ENCODE peak calls at places on chromosomes 2 and 18, in ten cellular contexts. One of them, this sample, is unnamed.

GRCh38 chr2:210955591-210955990 is 399.2 kb downstream of the CPS1 start:
- DNase-seq in sigmoid colon: no peak
- DNase-seq in AG09309: no peak
- DNase-seq in SK-N-SH: no peak
- DNase-seq in GM12865: no peak
- DNase-seq in kidney epithelial cell: peak; percentile 52
- DNase-seq in mesothelial cell of epicardium: no peak
- DNase-seq in BE2C: no peak
- DNase-seq in WERI-Rb-1: no peak
- DNase-seq in IMR-90: peak; percentile 46
- DNase-seq in this sample: peak; percentile 77

GRCh38 chr2:218383892-218384519 is 1.9 kb downstream of the SLC11A1 start:
- DNase-seq in IMR-90: no peak
- DNase-seq in BE2C: no peak
- DNase-seq in WERI-Rb-1: no peak
- DNase-seq in SK-N-SH: no peak
- DNase-seq in sigmoid colon: no peak
- DNase-seq in GM12865: no peak
- DNase-seq in mesothelial cell of epicardium: no peak
- DNase-seq in kidney epithelial cell: no peak
- DNase-seq in AG09309: no peak
- DNase-seq in this sample: no peak

GRCh38 chr2:23563673-23564617 is 179.0 kb downstream of the KLHL29 start:
- DNase-seq in mesothelial cell of epicardium: no peak
- DNase-seq in sigmoid colon: peak; percentile 88
- DNase-seq in SK-N-SH: peak; percentile 93
- DNase-seq in BE2C: no peak
- DNase-seq in IMR-90: peak; percentile 69
- DNase-seq in GM12865: no peak
- DNase-seq in kidney epithelial cell: no peak
- DNase-seq in AG09309: peak; percentile 47
- DNase-seq in WERI-Rb-1: no peak
- DNase-seq in this sample: peak; percentile 57

GRCh38 chr2:172285010-172285621 is 142.3 kb upstream of the ITGA6 start:
- DNase-seq in SK-N-SH: no peak
- DNase-seq in AG09309: peak; percentile 83
- DNase-seq in BE2C: no peak
- DNase-seq in GM12865: no peak
- DNase-seq in kidney epithelial cell: no peak
- DNase-seq in mesothelial cell of epicardium: no peak
- DNase-seq in IMR-90: peak; percentile 78
- DNase-seq in sigmoid colon: no peak
- DNase-seq in WERI-Rb-1: peak; percentile 33
- DNase-seq in this sample: peak; percentile 64

GRCh38 chr2:26982102-26982742 is 11.8 kb downstream of the MAPRE3 start:
- DNase-seq in sigmoid colon: peak; percentile 90
- DNase-seq in IMR-90: peak; percentile 36
- DNase-seq in kidney epithelial cell: no peak
- DNase-seq in AG09309: no peak
- DNase-seq in SK-N-SH: peak; percentile 76
- DNase-seq in BE2C: peak; percentile 80
- DNase-seq in GM12865: peak; percentile 49
- DNase-seq in mesothelial cell of epicardium: no peak
- DNase-seq in WERI-Rb-1: peak; percentile 67
- DNase-seq in this sample: peak; percentile 85

GRCh38 chr2:230889911-230890601 is 25.3 kb downstream of the ITM2C start:
- DNase-seq in AG09309: no peak
- DNase-seq in IMR-90: no peak
- DNase-seq in SK-N-SH: no peak
- DNase-seq in mesothelial cell of epicardium: no peak
- DNase-seq in sigmoid colon: no peak
- DNase-seq in kidney epithelial cell: no peak
- DNase-seq in BE2C: no peak
- DNase-seq in WERI-Rb-1: no peak
- DNase-seq in GM12865: no peak
- DNase-seq in this sample: no peak

GRCh38 chr2:199019898-199020507 is 437.7 kb downstream of the SATB2 start:
- DNase-seq in AG09309: peak; percentile 35
- DNase-seq in mesothelial cell of epicardium: no peak
- DNase-seq in sigmoid colon: no peak
- DNase-seq in WERI-Rb-1: peak; percentile 56
- DNase-seq in GM12865: peak; percentile 29
- DNase-seq in IMR-90: peak; percentile 59
- DNase-seq in BE2C: peak; percentile 30
- DNase-seq in kidney epithelial cell: peak; percentile 10
- DNase-seq in SK-N-SH: peak; percentile 3
- DNase-seq in this sample: peak; percentile 46

GRCh38 chr2:62200291-62200841 is 4.5 kb downstream of the B3GNT2 start:
- DNase-seq in mesothelial cell of epicardium: no peak
- DNase-seq in GM12865: peak; percentile 61
- DNase-seq in SK-N-SH: no peak
- DNase-seq in kidney epithelial cell: no peak
- DNase-seq in AG09309: no peak
- DNase-seq in WERI-Rb-1: no peak
- DNase-seq in IMR-90: no peak
- DNase-seq in BE2C: no peak
- DNase-seq in sigmoid colon: no peak
- DNase-seq in this sample: no peak

GRCh38 chr18:9435041-9435440 is 40.3 kb upstream of the RALBP1 start:
- DNase-seq in mesothelial cell of epicardium: no peak
- DNase-seq in sigmoid colon: no peak
- DNase-seq in WERI-Rb-1: no peak
- DNase-seq in kidney epithelial cell: no peak
- DNase-seq in GM12865: no peak
- DNase-seq in IMR-90: no peak
- DNase-seq in BE2C: no peak
- DNase-seq in AG09309: no peak
- DNase-seq in SK-N-SH: no peak
- DNase-seq in this sample: no peak

GRCh38 chr2:152525277-152525838 is 190.4 kb downstream of the FMNL2 start:
- DNase-seq in SK-N-SH: no peak
- DNase-seq in AG09309: peak; percentile 32
- DNase-seq in BE2C: no peak
- DNase-seq in mesothelial cell of epicardium: no peak
- DNase-seq in WERI-Rb-1: no peak
- DNase-seq in sigmoid colon: no peak
- DNase-seq in IMR-90: peak; percentile 64
- DNase-seq in GM12865: no peak
- DNase-seq in kidney epithelial cell: no peak
- DNase-seq in this sample: peak; percentile 60

GRCh38 chr2:140695163-140695562 is 1435.7 kb downstream of the LRP1B start:
- DNase-seq in GM12865: no peak
- DNase-seq in sigmoid colon: no peak
- DNase-seq in AG09309: peak; percentile 1
- DNase-seq in mesothelial cell of epicardium: no peak
- DNase-seq in IMR-90: peak; percentile 62
- DNase-seq in SK-N-SH: no peak
- DNase-seq in BE2C: no peak
- DNase-seq in WERI-Rb-1: no peak
- DNase-seq in kidney epithelial cell: peak; percentile 19
- DNase-seq in this sample: peak; percentile 79

GRCh38 chr2:218754781-218755180 is 27.2 kb upstream of the CYP27A1 start:
- DNase-seq in sigmoid colon: no peak
- DNase-seq in GM12865: no peak
- DNase-seq in mesothelial cell of epicardium: no peak
- DNase-seq in kidney epithelial cell: no peak
- DNase-seq in WERI-Rb-1: no peak
- DNase-seq in AG09309: no peak
- DNase-seq in IMR-90: no peak
- DNase-seq in BE2C: no peak
- DNase-seq in SK-N-SH: no peak
- DNase-seq in this sample: no peak

GRCh38 chr2:238351315-238351714 is 31.0 kb downstream of the TRAF3IP1 start:
- DNase-seq in SK-N-SH: no peak
- DNase-seq in BE2C: no peak
- DNase-seq in IMR-90: no peak
- DNase-seq in AG09309: no peak
- DNase-seq in WERI-Rb-1: no peak
- DNase-seq in GM12865: no peak
- DNase-seq in mesothelial cell of epicardium: no peak
- DNase-seq in kidney epithelial cell: no peak
- DNase-seq in sigmoid colon: no peak
- DNase-seq in this sample: no peak

DNA sequence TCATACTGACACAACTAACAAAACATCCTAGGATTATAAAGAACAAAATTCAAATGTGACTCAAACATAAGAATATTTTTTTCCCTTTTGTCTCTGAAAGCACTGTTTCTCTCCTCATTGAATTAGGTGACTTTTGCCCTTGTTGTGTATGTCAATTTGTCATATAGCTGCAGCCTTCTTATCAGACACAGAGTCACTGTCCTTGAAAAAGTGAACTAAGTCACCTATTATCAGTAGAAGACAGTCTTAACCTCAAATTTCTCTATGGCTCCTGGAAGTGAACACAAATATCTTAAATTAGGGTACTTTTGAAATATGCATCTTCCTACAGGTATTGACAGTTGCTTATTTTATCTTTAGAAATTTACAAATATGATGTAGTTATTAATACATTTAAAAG is 360.6 kb downstream of the NBAS start:
- DNase-seq in IMR-90: no peak
- DNase-seq in kidney epithelial cell: no peak
- DNase-seq in AG09309: no peak
- DNase-seq in WERI-Rb-1: no peak
- DNase-seq in mesothelial cell of epicardium: no peak
- DNase-seq in BE2C: no peak
- DNase-seq in GM12865: no peak
- DNase-seq in sigmoid colon: no peak
- DNase-seq in SK-N-SH: no peak
- DNase-seq in this sample: no peak
- TF ChIP-seq CTCF in IMR-90: no peak
- TF ChIP-seq CTCF in kidney epithelial cell: no peak
- TF ChIP-seq CTCF in AG09309: no peak
- TF ChIP-seq CTCF in WERI-Rb-1: no peak
- TF ChIP-seq CTCF in mesothelial cell of epicardium: no peak
- TF ChIP-seq CTCF in BE2C: no peak
- TF ChIP-seq CTCF in GM12865: no peak
- TF ChIP-seq CTCF in sigmoid colon: no peak
- TF ChIP-seq CTCF in SK-N-SH: no peak
- TF ChIP-seq CTCF in this sample: no peak

DNA sequence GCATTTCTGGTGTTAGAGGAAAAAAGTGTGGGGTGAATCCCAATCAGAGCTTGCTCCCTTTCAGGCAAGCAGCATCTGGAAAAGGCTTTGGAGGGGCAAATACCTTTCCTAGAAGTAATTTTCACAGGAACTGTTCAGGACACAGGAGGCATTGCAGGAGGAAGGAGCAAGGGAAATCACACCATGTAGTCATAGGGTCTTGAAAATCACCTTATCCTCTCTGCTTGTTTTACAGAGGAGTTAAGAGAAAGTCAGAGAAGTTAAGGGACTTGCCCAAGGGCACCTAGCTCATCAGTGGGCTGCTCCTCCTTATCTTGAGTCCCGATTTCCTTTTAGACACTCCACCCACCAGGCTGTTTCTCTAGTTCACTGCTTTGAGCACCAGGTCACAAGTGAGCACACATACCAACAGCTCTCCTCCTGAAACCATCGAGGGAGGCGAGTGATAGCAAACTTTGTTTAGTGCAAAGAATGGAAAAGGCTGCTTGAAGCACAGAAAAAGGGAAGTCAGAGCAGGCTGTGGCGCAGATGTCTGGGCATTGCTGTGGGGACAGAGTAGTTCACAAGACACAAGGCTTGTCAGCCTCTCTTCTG is 89.2 kb upstream of the CXCR4 start:
- DNase-seq in SK-N-SH: no peak
- DNase-seq in mesothelial cell of epicardium: no peak
- DNase-seq in sigmoid colon: no peak
- DNase-seq in IMR-90: no peak
- DNase-seq in GM12865: peak; percentile 65
- DNase-seq in WERI-Rb-1: no peak
- DNase-seq in AG09309: no peak
- DNase-seq in kidney epithelial cell: no peak
- DNase-seq in BE2C: no peak
- DNase-seq in this sample: no peak
- TF ChIP-seq CTCF in SK-N-SH: no peak
- TF ChIP-seq CTCF in mesothelial cell of epicardium: no peak
- TF ChIP-seq CTCF in sigmoid colon: no peak
- TF ChIP-seq CTCF in IMR-90: no peak
- TF ChIP-seq CTCF in GM12865: no peak
- TF ChIP-seq CTCF in WERI-Rb-1: no peak
- TF ChIP-seq CTCF in AG09309: no peak
- TF ChIP-seq CTCF in kidney epithelial cell: no peak
- TF ChIP-seq CTCF in BE2C: no peak
- TF ChIP-seq CTCF in this sample: no peak

GRCh38 chr2:73707058-73707457 is 30.1 kb downstream of the TPRKB start:
- DNase-seq in SK-N-SH: no peak
- DNase-seq in sigmoid colon: no peak
- DNase-seq in IMR-90: no peak
- DNase-seq in BE2C: no peak
- DNase-seq in GM12865: no peak
- DNase-seq in kidney epithelial cell: no peak
- DNase-seq in AG09309: no peak
- DNase-seq in mesothelial cell of epicardium: no peak
- DNase-seq in WERI-Rb-1: no peak
- DNase-seq in this sample: no peak
- TF ChIP-seq CTCF in SK-N-SH: no peak
- TF ChIP-seq CTCF in sigmoid colon: no peak
- TF ChIP-seq CTCF in IMR-90: no peak
- TF ChIP-seq CTCF in BE2C: no peak
- TF ChIP-seq CTCF in GM12865: no peak
- TF ChIP-seq CTCF in kidney epithelial cell: no peak
- TF ChIP-seq CTCF in AG09309: no peak
- TF ChIP-seq CTCF in mesothelial cell of epicardium: no peak
- TF ChIP-seq CTCF in WERI-Rb-1: no peak
- TF ChIP-seq CTCF in this sample: no peak

GRCh38 chr2:36318547-36318946 is 37.0 kb upstream of the CRIM1 start:
- DNase-seq in AG09309: no peak
- DNase-seq in BE2C: no peak
- DNase-seq in mesothelial cell of epicardium: no peak
- DNase-seq in IMR-90: no peak
- DNase-seq in kidney epithelial cell: no peak
- DNase-seq in WERI-Rb-1: no peak
- DNase-seq in SK-N-SH: no peak
- DNase-seq in GM12865: no peak
- DNase-seq in sigmoid colon: no peak
- DNase-seq in this sample: peak; percentile 35
- TF ChIP-seq CTCF in AG09309: peak; percentile 28
- TF ChIP-seq CTCF in BE2C: peak; percentile 15
- TF ChIP-seq CTCF in mesothelial cell of epicardium: no peak
- TF ChIP-seq CTCF in IMR-90: peak; percentile 18
- TF ChIP-seq CTCF in kidney epithelial cell: no peak
- TF ChIP-seq CTCF in WERI-Rb-1: peak; percentile 31
- TF ChIP-seq CTCF in SK-N-SH: peak; percentile 33
- TF ChIP-seq CTCF in GM12865: no peak
- TF ChIP-seq CTCF in sigmoid colon: no peak
- TF ChIP-seq CTCF in this sample: peak; percentile 47

DNA sequence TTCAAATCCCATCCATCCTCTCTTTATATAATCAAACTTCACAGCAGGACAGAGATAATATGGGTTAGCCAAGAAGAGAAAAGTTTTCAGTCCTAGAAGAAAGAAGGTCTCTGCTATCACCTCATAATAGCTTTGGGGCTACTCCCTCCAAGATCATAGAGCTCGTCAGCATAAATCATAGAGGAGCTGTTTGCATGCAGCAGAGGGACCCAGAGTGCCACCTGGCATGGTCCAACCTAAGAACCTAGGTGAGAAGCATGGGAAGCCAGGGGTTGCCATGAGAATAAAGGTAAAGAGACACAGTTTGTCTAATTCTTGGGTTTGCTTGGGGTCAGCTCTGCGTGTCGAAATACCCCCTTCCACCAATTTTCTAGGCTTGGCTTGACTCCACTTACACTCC is 87.1 kb upstream of the CYP1B1 start:
- DNase-seq in GM12865: peak; percentile 29
- DNase-seq in mesothelial cell of epicardium: no peak
- DNase-seq in sigmoid colon: no peak
- DNase-seq in BE2C: no peak
- DNase-seq in kidney epithelial cell: no peak
- DNase-seq in IMR-90: no peak
- DNase-seq in SK-N-SH: no peak
- DNase-seq in AG09309: no peak
- DNase-seq in WERI-Rb-1: no peak
- DNase-seq in this sample: no peak
- TF ChIP-seq CTCF in GM12865: no peak
- TF ChIP-seq CTCF in mesothelial cell of epicardium: no peak
- TF ChIP-seq CTCF in sigmoid colon: no peak
- TF ChIP-seq CTCF in BE2C: no peak
- TF ChIP-seq CTCF in kidney epithelial cell: no peak
- TF ChIP-seq CTCF in IMR-90: no peak
- TF ChIP-seq CTCF in SK-N-SH: no peak
- TF ChIP-seq CTCF in AG09309: no peak
- TF ChIP-seq CTCF in WERI-Rb-1: peak; percentile 22
- TF ChIP-seq CTCF in this sample: no peak

This sample was measured in choroid plexus epithelial cell.